ENCODE peak calls at places on chromosomes 7 and 10, in seven cellular contexts. V is PC-3, Q is Karpas-422, K is fibroblast of lung, T is K562, W is HCT116, X is mammary epithelial cell. S is an unnamed sample. For H4K20me1, the result is how much of the 10 kb centered on the place peaks cover.

GRCh38 chr7:44646176-44646920 is 39.9 kb downstream of the OGDH start:
- DNase-seq in K (no peak), V (no peak), Q (peak), W (no peak), X (no peak), T (no peak), S (no peak)

GRCh38 chr7:18413447-18413846 is 82.1 kb upstream of the HDAC9 start:
- DNase-seq in T (no peak), X (no peak), Q (no peak), V (no peak), W (no peak), K (no peak), S (no peak)

GRCh38 chr10:94327649-94328048 is 35.1 kb downstream of the NOC3L start:
- DNase-seq in X (no peak), Q (no peak), W (no peak), V (no peak), T (no peak), K (no peak), S (no peak)

GRCh38 chr7:92608380-92609322 is 18.5 kb upstream of the FAM133B start:
- DNase-seq in W (no peak), T (peak), Q (no peak), X (no peak), K (no peak), V (no peak), S (no peak)

GRCh38 chr10:19247843-19248242 is 199.2 kb downstream of the MALRD1 start:
- DNase-seq in X (no peak), V (no peak), T (no peak), K (no peak), Q (no peak), W (no peak), S (no peak)

GRCh38 chr7:129273936-129274335 is 49.1 kb downstream of the AHCYL2 start:
- DNase-seq in V (no peak), T (no peak), Q (no peak), X (no peak), W (no peak), K (no peak), S (no peak)

GRCh38 chr10:97590082-97590747 is 694 bp downstream of the C10orf62 start:
- DNase-seq in X (no peak), Q (no peak), V (no peak), W (no peak), T (no peak), K (no peak), S (no peak)

GRCh38 chr7:129535896-129536295 is 33.6 kb downstream of the SMKR1 start:
- DNase-seq in W (no peak), V (no peak), X (no peak), T (no peak), K (no peak), Q (no peak), S (no peak)

GRCh38 chr10:102775201-102775972 is 31.6 kb downstream of the WBP1L start:
- DNase-seq in Q (no peak), X (no peak), W (no peak), V (no peak), T (no peak), K (no peak), S (no peak)

GRCh38 chr7:112290065-112290464 is 83.6 kb downstream of the ZNF277 start:
- DNase-seq in X (peak), Q (no peak), W (no peak), K (peak), T (no peak), V (peak), S (peak)

GRCh38 chr10:101682172-101682825 is 12.7 kb downstream of the FBXW4 start:
- DNase-seq in Q (no peak), X (no peak), T (no peak), W (no peak), V (no peak), K (no peak), S (no peak)

GRCh38 chr7:116502201-116503096 is 2.9 kb downstream of the CAV2 start:
- DNase-seq in V (no peak), K (no peak), T (no peak), W (no peak), Q (no peak), X (no peak), S (no peak)

GRCh38 chr7:99128076-99128950 is 15.6 kb downstream of the SMURF1 start:
- DNase-seq in T (peak), K (no peak), Q (no peak), X (no peak), W (no peak), V (peak), S (no peak)

GRCh38 chr7:32161708-32162107 is 91.5 kb upstream of the PDE1C start:
- DNase-seq in K (peak), Q (no peak), T (no peak), V (peak), W (no peak), X (peak), S (peak)

GRCh38 chr7:116150588-116150987 is 59.8 kb upstream of the TES start:
- DNase-seq in X (no peak), V (peak), K (no peak), Q (peak), T (no peak), W (no peak), S (no peak)

GRCh38 chr10:112721080-112721698 is 228.9 kb upstream of the TCF7L2 start:
- DNase-seq in W (peak), V (peak), X (no peak), Q (peak), T (peak), K (peak), S (no peak)

GRCh38 chr10:72079356-72079755 is 9.0 kb downstream of the SPOCK2 start:
- DNase-seq in K (no peak), T (no peak), W (no peak), V (no peak), X (no peak), Q (peak), S (no peak)

GRCh38 chr7:27971171-27971570 is 209.4 kb downstream of the JAZF1 start:
- DNase-seq in T (no peak), X (no peak), V (no peak), Q (peak), K (no peak), W (no peak), S (no peak)

GRCh38 chr7:100867796-100868485 is 754 bp downstream of the TRIP6 start:
- DNase-seq in T (peak), W (no peak), X (peak), Q (no peak), V (no peak), K (no peak), S (no peak)

GRCh38 chr10:12448729-12449391 is 99.5 kb downstream of the CAMK1D start:
- DNase-seq in V (peak), W (peak), X (peak), K (peak), Q (no peak), T (peak), S (peak)

GRCh38 chr7:111845853-111846252 is 283.6 kb upstream of the IMMP2L start:
- DNase-seq in V (no peak), Q (no peak), X (no peak), K (no peak), W (no peak), T (no peak), S (no peak)

GRCh38 chr7:69564454-69565417 is 33.5 kb upstream of the AUTS2 start:
- DNase-seq in X (no peak), V (no peak), K (peak), Q (peak), T (peak), W (no peak), S (peak)

GRCh38 chr10:36606234-36606839 is 519.1 kb upstream of the ANKRD30A start:
- DNase-seq in X (no peak), W (no peak), Q (no peak), V (peak), T (no peak), K (peak), S (peak)

GRCh38 chr7:94620703-94621118 is 35.2 kb downstream of the SGCE start:
- DNase-seq in V (peak), T (no peak), Q (no peak), W (peak), K (peak), X (peak), S (peak)

GRCh38 chr10:62278461-62278910 is 9.8 kb upstream of the RTKN2 start:
- DNase-seq in K (peak), V (peak), X (no peak), T (no peak), W (no peak), Q (no peak), S (peak)

GRCh38 chr7:36895112-36895511 is 170.8 kb upstream of the AOAH start:
- DNase-seq in V (peak), W (no peak), T (no peak), X (peak), Q (no peak), K (peak), S (peak)

GRCh38 chr7:42475082-42475481 is 238.1 kb upstream of the GLI3 start:
- DNase-seq in Q (no peak), V (no peak), T (no peak), K (no peak), W (no peak), X (no peak), S (no peak)

GRCh38 chr7:78019457-78020130 is 221.0 kb downstream of the PHTF2 start:
- DNase-seq in Q (peak), K (peak), V (peak), T (peak), X (peak), W (peak), S (peak)

GRCh38 chr10:18473424-18474110 is 177.8 kb downstream of the NSUN6 start:
- DNase-seq in Q (no peak), W (no peak), V (no peak), T (no peak), X (no peak), K (peak), S (peak)

GRCh38 chr10:69800109-69800508 is 1.6 kb upstream of the COL13A1 start:
- DNase-seq in V (peak), X (peak), Q (peak), K (peak), T (peak), W (peak), S (peak)

GRCh38 chr10:111295788-111296187 is 219.0 kb downstream of the ADRA2A start:
- DNase-seq in K (no peak), V (no peak), Q (no peak), X (no peak), T (no peak), W (no peak), S (no peak)

GRCh38 chr10:102553771-102554170 is 50.0 kb downstream of the SUFU start:
- DNase-seq in K (no peak), Q (no peak), T (no peak), W (no peak), V (no peak), X (no peak), S (no peak)

GRCh38 chr7:4500812-4501211 is 181.3 kb upstream of the FOXK1 start:
- DNase-seq in W (no peak), X (no peak), T (no peak), Q (no peak), V (no peak), K (no peak), S (no peak)

GRCh38 chr10:86815640-86816039 is 59.2 kb downstream of the BMPR1A start:
- DNase-seq in X (no peak), W (no peak), Q (no peak), V (no peak), T (no peak), K (no peak), S (no peak)

GRCh38 chr10:86817246-86817645 is 60.8 kb downstream of the BMPR1A start:
- DNase-seq in T (no peak), Q (no peak), V (no peak), K (no peak), W (no peak), X (peak), S (no peak)

GRCh38 chr10:86821600-86821999 is 65.2 kb downstream of the BMPR1A start:
- DNase-seq in W (no peak), K (peak), X (no peak), V (no peak), Q (no peak), T (peak), S (peak)

GRCh38 chr10:86820509-86820908 is 64.1 kb downstream of the BMPR1A start:
- DNase-seq in Q (no peak), V (no peak), X (no peak), T (no peak), K (no peak), W (no peak), S (no peak)

DNA sequence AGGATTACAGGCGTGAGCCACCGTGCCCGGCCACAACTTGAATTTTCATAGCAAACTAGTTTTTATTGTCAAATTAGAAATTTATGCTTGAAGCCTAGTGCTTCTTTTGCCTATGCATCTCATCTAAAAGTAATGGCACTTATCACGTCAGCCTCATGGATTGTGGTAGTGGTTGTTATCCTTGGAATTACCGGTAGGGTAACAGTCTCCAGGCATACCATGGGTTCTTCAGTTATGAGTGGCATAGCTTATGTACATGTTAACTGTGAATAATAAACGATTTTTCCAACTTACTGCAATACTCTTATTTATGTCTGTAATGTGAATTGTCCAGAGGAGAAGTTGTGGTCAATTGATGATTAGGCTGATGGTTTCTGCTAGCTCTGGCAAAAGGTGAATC is 63.1 kb downstream of the BMPR1A start:
- DNase-seq in K (peak), W (no peak), X (no peak), T (no peak), V (no peak), Q (no peak), S (peak)
- H4K20me1 ChIP-seq in K (under half), W (under half), X (under half), T (under half), V (under half), Q (under half), S (half or more)

GRCh38 chr7:142328006-142328405 is 70.1 kb upstream of the PRSS58 start:
- DNase-seq in V (no peak), K (no peak), W (no peak), T (no peak), Q (no peak), X (no peak), S (no peak)
- H3K9ac ChIP-seq in V (no peak), K (no peak), W (no peak), T (no peak), Q (no peak), X (no peak), S (no peak)

DNA sequence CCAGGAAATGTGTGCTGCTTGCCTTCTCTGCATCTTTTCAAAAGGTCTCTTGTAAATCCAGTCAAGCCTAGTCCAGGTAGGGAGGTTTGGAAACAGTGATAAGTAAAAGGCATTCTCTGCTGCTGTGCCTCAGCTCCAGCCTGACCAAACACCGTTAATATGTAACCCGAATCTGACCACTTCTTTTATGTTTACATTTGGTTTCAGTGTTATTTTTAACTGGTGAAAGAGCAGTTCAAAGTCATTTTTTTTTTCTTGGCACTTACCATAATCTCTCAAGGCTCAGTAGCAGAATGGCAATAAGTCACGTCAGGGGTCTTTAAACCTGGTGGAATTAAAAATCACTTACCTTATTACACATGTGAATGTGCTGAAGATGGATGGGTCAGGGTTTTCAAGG is 216.8 kb downstream of the PTEN start:
- DNase-seq in Q (peak), V (no peak), W (no peak), K (peak), X (no peak), T (no peak), S (peak)
- H3K4me3 ChIP-seq in Q (peak), V (no peak), W (no peak), K (no peak), X (no peak), T (no peak), S (no peak)

DNA sequence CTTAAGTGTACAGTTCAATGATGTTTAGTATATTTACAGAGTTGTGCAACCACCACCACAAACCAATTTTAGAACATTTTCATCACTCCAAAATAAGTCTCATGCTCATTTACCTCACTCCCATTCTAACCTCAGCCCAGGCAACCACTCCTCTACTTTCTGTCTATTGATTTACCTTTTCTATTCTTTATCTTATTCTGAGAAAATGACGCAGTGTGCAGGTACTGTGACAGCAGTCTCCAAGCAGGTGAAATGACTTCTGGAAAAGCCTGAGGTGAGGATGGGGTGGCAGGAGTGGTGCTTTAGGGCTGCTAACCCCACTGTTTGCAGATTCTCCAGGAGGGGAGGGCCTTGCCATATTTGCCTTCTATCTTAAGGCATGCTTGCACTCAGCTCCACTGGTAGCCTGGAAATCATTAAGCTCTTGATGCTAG is 39.5 kb downstream of the GARS1 start:
- DNase-seq in X (no peak), K (no peak), V (no peak), W (no peak), T (no peak), Q (no peak), S (no peak)
- H4K20me1 ChIP-seq in X (under half), K (under half), V (under half), W (under half), T (under half), Q (under half), S (half or more)

GRCh38 chr7:22931011-22931410 is 82.9 kb downstream of the HYCC1 start:
- DNase-seq in Q (no peak), V (no peak), K (no peak), W (no peak), T (no peak), X (no peak), S (no peak)
- H3K9ac ChIP-seq in Q (no peak), V (no peak), K (no peak), W (no peak), T (no peak), X (no peak), S (no peak)

DNA sequence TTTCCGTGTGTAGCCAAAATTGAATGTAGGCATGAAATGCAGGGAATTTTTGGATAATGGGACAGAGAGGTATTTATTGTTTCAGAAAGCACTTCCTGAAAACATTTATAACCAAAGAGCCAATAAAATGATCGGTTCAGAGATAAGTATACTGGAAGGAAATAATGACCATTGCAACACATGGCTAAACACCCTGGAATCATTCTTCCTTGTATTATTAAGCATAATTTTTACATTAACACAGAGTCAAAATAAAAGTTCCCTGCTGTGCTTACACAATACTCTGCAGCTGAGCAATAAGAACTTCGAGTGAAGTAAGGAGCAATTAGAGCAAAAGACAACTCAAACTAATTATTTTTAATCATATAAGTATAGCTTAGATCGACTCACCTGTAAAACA is 648.3 kb downstream of the TNS3 start:
- DNase-seq in W (no peak), Q (no peak), X (peak), K (peak), T (no peak), V (no peak), S (peak)
- H3K4me3 ChIP-seq in W (no peak), Q (no peak), X (no peak), K (no peak), T (no peak), V (no peak), S (no peak)

S was measured in astrocyte.